ENCODE peak calls at places on chromosomes 2 and 18, in nine cellular contexts. N, X, G, L, M, W, F, U and B are unnamed samples.

GRCh38 chr2:213232649-213233437 is 51.4 kb upstream of the SPAG16 start:
- DNase-seq in N (no peak), X (no peak), G (no peak), L (no peak), M (no peak), W (no peak), F (peak; percentile 4), U (peak; percentile 82), B (no peak)

GRCh38 chr2:107635883-107636282 is 190.8 kb upstream of the RGPD4 start:
- DNase-seq in N (no peak), X (no peak), G (no peak), L (no peak), M (no peak), W (no peak), F (no peak), U (peak; percentile 86), B (no peak)

GRCh38 chr2:222859786-222860726 is 780 bp upstream of the ACSL3 start:
- DNase-seq in N (peak; percentile 59), X (peak; percentile 39), G (peak; percentile 42), L (peak; percentile 30), M (peak; percentile 69), W (peak; percentile 78), F (no peak), U (peak; percentile 54), B (peak; percentile 93)

GRCh38 chr2:151206446-151206968 is 55.2 kb downstream of the RBM43 start:
- DNase-seq in N (no peak), X (no peak), G (no peak), L (no peak), M (no peak), W (no peak), F (no peak), U (no peak), B (no peak)

GRCh38 chr2:79750321-79750720 is 237.5 kb downstream of the CTNNA2 start:
- DNase-seq in N (no peak), X (no peak), G (no peak), L (no peak), M (no peak), W (no peak), F (no peak), U (no peak), B (no peak)

GRCh38 chr2:67216881-67217280 is 180.3 kb upstream of the ETAA1 start:
- DNase-seq in N (no peak), X (no peak), G (no peak), L (no peak), M (no peak), W (no peak), F (no peak), U (no peak), B (peak; percentile 5)

GRCh38 chr2:215769246-215769645 is 244.1 kb downstream of the MREG start:
- DNase-seq in N (no peak), X (no peak), G (no peak), L (no peak), M (no peak), W (no peak), F (no peak), U (no peak), B (no peak)

GRCh38 chr2:140627136-140627535 is 1503.7 kb downstream of the LRP1B start:
- DNase-seq in N (no peak), X (no peak), G (no peak), L (no peak), M (no peak), W (no peak), F (no peak), U (no peak), B (no peak)

GRCh38 chr18:31120594-31120993 is 18.4 kb upstream of the DSC2 start:
- DNase-seq in N (no peak), X (no peak), G (no peak), L (no peak), M (no peak), W (no peak), F (no peak), U (no peak), B (no peak)

GRCh38 chr2:133532919-133533318 is 35.3 kb downstream of the NCKAP5 start:
- DNase-seq in N (no peak), X (no peak), G (peak; percentile 5), L (no peak), M (no peak), W (no peak), F (no peak), U (peak; percentile 55), B (peak; percentile 76)

GRCh38 chr2:65528241-65528574 is 95.8 kb upstream of the SPRED2 start:
- DNase-seq in N (no peak), X (no peak), G (no peak), L (no peak), M (no peak), W (no peak), F (no peak), U (no peak), B (no peak)

GRCh38 chr2:124024491-124025348 is at the start of gene CNTNAP5:
- DNase-seq in N (no peak), X (peak; percentile 80), G (no peak), L (peak; percentile 71), M (peak; percentile 73), W (peak; percentile 64), F (no peak), U (peak; percentile 5), B (no peak)

GRCh38 chr2:101121174-101121573 is 30.0 kb downstream of the TBC1D8 start:
- DNase-seq in N (no peak), X (no peak), G (no peak), L (no peak), M (no peak), W (peak; percentile 70), F (no peak), U (no peak), B (no peak)

GRCh38 chr2:29281585-29281984 is 166.4 kb downstream of the CLIP4 start:
- DNase-seq in N (peak; percentile 18), X (peak; percentile 60), G (peak; percentile 27), L (peak; percentile 76), M (peak; percentile 75), W (peak; percentile 12), F (no peak), U (peak; percentile 80), B (peak; percentile 64)